ENCODE peak calls at places on chromosomes 1 and 21, in nine cellular contexts. One of them, this sample, is unnamed.

GRCh38 chr1:112395832-112396667 is at the start of gene CTTNBP2NL:
- DNase-seq in cardiac muscle cell: peak
- DNase-seq in CD4-positive, alpha-beta T cell: peak
- DNase-seq in Calu3: peak
- DNase-seq in heart right ventricle: peak
- DNase-seq in fibroblast of mammary gland: peak
- DNase-seq in right atrium auricular region: peak
- DNase-seq in heart left ventricle: peak
- DNase-seq in tibial artery: peak
- DNase-seq in this sample: peak

GRCh38 chr1:32349211-32349708 is 13.0 kb downstream of the FAM229A start:
- DNase-seq in cardiac muscle cell: peak
- DNase-seq in CD4-positive, alpha-beta T cell: no peak
- DNase-seq in Calu3: no peak
- DNase-seq in heart right ventricle: peak
- DNase-seq in fibroblast of mammary gland: peak
- DNase-seq in right atrium auricular region: no peak
- DNase-seq in heart left ventricle: peak
- DNase-seq in tibial artery: no peak
- DNase-seq in this sample: no peak

GRCh38 chr1:229596961-229597699 is 28.8 kb downstream of the TAF5L start:
- DNase-seq in cardiac muscle cell: peak
- DNase-seq in CD4-positive, alpha-beta T cell: no peak
- DNase-seq in Calu3: no peak
- DNase-seq in heart right ventricle: peak
- DNase-seq in fibroblast of mammary gland: peak
- DNase-seq in right atrium auricular region: peak
- DNase-seq in heart left ventricle: peak
- DNase-seq in tibial artery: peak
- DNase-seq in this sample: no peak

GRCh38 chr1:200362421-200362820 is 47.4 kb downstream of the ZNF281 start:
- DNase-seq in cardiac muscle cell: no peak
- DNase-seq in CD4-positive, alpha-beta T cell: no peak
- DNase-seq in Calu3: no peak
- DNase-seq in heart right ventricle: no peak
- DNase-seq in fibroblast of mammary gland: no peak
- DNase-seq in right atrium auricular region: no peak
- DNase-seq in heart left ventricle: no peak
- DNase-seq in tibial artery: no peak
- DNase-seq in this sample: no peak

GRCh38 chr1:204336642-204337041 is 23.1 kb downstream of the PLEKHA6 start:
- DNase-seq in cardiac muscle cell: no peak
- DNase-seq in CD4-positive, alpha-beta T cell: no peak
- DNase-seq in Calu3: no peak
- DNase-seq in heart right ventricle: no peak
- DNase-seq in fibroblast of mammary gland: no peak
- DNase-seq in right atrium auricular region: no peak
- DNase-seq in heart left ventricle: no peak
- DNase-seq in tibial artery: no peak
- DNase-seq in this sample: no peak

GRCh38 chr1:28110555-28110954 is 22.1 kb upstream of the EYA3 start:
- DNase-seq in cardiac muscle cell: no peak
- DNase-seq in CD4-positive, alpha-beta T cell: no peak
- DNase-seq in Calu3: no peak
- DNase-seq in heart right ventricle: no peak
- DNase-seq in fibroblast of mammary gland: peak
- DNase-seq in right atrium auricular region: no peak
- DNase-seq in heart left ventricle: no peak
- DNase-seq in tibial artery: no peak
- DNase-seq in this sample: no peak

GRCh38 chr1:232522189-232522588 is 107.7 kb downstream of the SIPA1L2 start:
- DNase-seq in cardiac muscle cell: no peak
- DNase-seq in CD4-positive, alpha-beta T cell: no peak
- DNase-seq in Calu3: no peak
- DNase-seq in heart right ventricle: no peak
- DNase-seq in fibroblast of mammary gland: no peak
- DNase-seq in right atrium auricular region: no peak
- DNase-seq in heart left ventricle: no peak
- DNase-seq in tibial artery: no peak
- DNase-seq in this sample: no peak

GRCh38 chr1:203751051-203751450 is 13.9 kb upstream of the LAX1 start:
- DNase-seq in cardiac muscle cell: peak
- DNase-seq in CD4-positive, alpha-beta T cell: no peak
- DNase-seq in Calu3: no peak
- DNase-seq in heart right ventricle: no peak
- DNase-seq in fibroblast of mammary gland: no peak
- DNase-seq in right atrium auricular region: no peak
- DNase-seq in heart left ventricle: no peak
- DNase-seq in tibial artery: no peak
- DNase-seq in this sample: no peak

GRCh38 chr1:30123896-30124295 is 599.5 kb downstream of the MATN1 start:
- DNase-seq in cardiac muscle cell: no peak
- DNase-seq in CD4-positive, alpha-beta T cell: no peak
- DNase-seq in Calu3: no peak
- DNase-seq in heart right ventricle: peak
- DNase-seq in fibroblast of mammary gland: no peak
- DNase-seq in right atrium auricular region: no peak
- DNase-seq in heart left ventricle: no peak
- DNase-seq in tibial artery: no peak
- DNase-seq in this sample: no peak

GRCh38 chr21:42850866-42851391 is 28.4 kb downstream of the WDR4 start:
- DNase-seq in cardiac muscle cell: no peak
- DNase-seq in CD4-positive, alpha-beta T cell: no peak
- DNase-seq in Calu3: peak
- DNase-seq in heart right ventricle: no peak
- DNase-seq in fibroblast of mammary gland: peak
- DNase-seq in right atrium auricular region: no peak
- DNase-seq in heart left ventricle: no peak
- DNase-seq in tibial artery: no peak
- DNase-seq in this sample: no peak

GRCh38 chr1:89995595-89996397 is 886 bp downstream of the ZNF326 start:
- DNase-seq in cardiac muscle cell: no peak
- DNase-seq in CD4-positive, alpha-beta T cell: no peak
- DNase-seq in Calu3: no peak
- DNase-seq in heart right ventricle: no peak
- DNase-seq in fibroblast of mammary gland: peak
- DNase-seq in right atrium auricular region: no peak
- DNase-seq in heart left ventricle: no peak
- DNase-seq in tibial artery: no peak
- DNase-seq in this sample: no peak

GRCh38 chr1:44822981-44823451 is 14.7 kb downstream of the BTBD19 start:
- DNase-seq in cardiac muscle cell: no peak
- DNase-seq in CD4-positive, alpha-beta T cell: peak
- DNase-seq in Calu3: no peak
- DNase-seq in heart right ventricle: peak
- DNase-seq in fibroblast of mammary gland: no peak
- DNase-seq in right atrium auricular region: no peak
- DNase-seq in heart left ventricle: peak
- DNase-seq in tibial artery: no peak
- DNase-seq in this sample: no peak

GRCh38 chr1:8516278-8516777 is 198.4 kb downstream of the SLC45A1 start:
- DNase-seq in cardiac muscle cell: no peak
- DNase-seq in CD4-positive, alpha-beta T cell: no peak
- DNase-seq in Calu3: no peak
- DNase-seq in heart right ventricle: no peak
- DNase-seq in fibroblast of mammary gland: no peak
- DNase-seq in right atrium auricular region: no peak
- DNase-seq in heart left ventricle: no peak
- DNase-seq in tibial artery: no peak
- DNase-seq in this sample: no peak

GRCh38 chr1:81312272-81312754 is 488.4 kb upstream of the ADGRL2 start:
- DNase-seq in cardiac muscle cell: no peak
- DNase-seq in CD4-positive, alpha-beta T cell: no peak
- DNase-seq in Calu3: no peak
- DNase-seq in heart right ventricle: no peak
- DNase-seq in fibroblast of mammary gland: no peak
- DNase-seq in right atrium auricular region: no peak
- DNase-seq in heart left ventricle: no peak
- DNase-seq in tibial artery: no peak
- DNase-seq in this sample: no peak

GRCh38 chr1:58251415-58252073 is 295.0 kb downstream of the OMA1 start:
- DNase-seq in cardiac muscle cell: peak
- DNase-seq in CD4-positive, alpha-beta T cell: no peak
- DNase-seq in Calu3: peak
- DNase-seq in heart right ventricle: no peak
- DNase-seq in fibroblast of mammary gland: peak
- DNase-seq in right atrium auricular region: no peak
- DNase-seq in heart left ventricle: no peak
- DNase-seq in tibial artery: no peak
- DNase-seq in this sample: no peak
- TF ChIP-seq CTCF in cardiac muscle cell: peak
- TF ChIP-seq CTCF in CD4-positive, alpha-beta T cell: no peak
- TF ChIP-seq CTCF in Calu3: no peak
- TF ChIP-seq CTCF in heart right ventricle: no peak
- TF ChIP-seq CTCF in fibroblast of mammary gland: peak
- TF ChIP-seq CTCF in right atrium auricular region: no peak
- TF ChIP-seq CTCF in heart left ventricle: peak
- TF ChIP-seq CTCF in tibial artery: no peak
- TF ChIP-seq CTCF in this sample: no peak

GRCh38 chr1:211923065-211923464 is 92.5 kb upstream of the LPGAT1 start:
- DNase-seq in cardiac muscle cell: no peak
- DNase-seq in CD4-positive, alpha-beta T cell: no peak
- DNase-seq in Calu3: no peak
- DNase-seq in heart right ventricle: no peak
- DNase-seq in fibroblast of mammary gland: no peak
- DNase-seq in right atrium auricular region: no peak
- DNase-seq in heart left ventricle: no peak
- DNase-seq in tibial artery: no peak
- DNase-seq in this sample: no peak

GRCh38 chr1:211921579-211922095 is 91.1 kb upstream of the LPGAT1 start:
- DNase-seq in cardiac muscle cell: no peak
- DNase-seq in CD4-positive, alpha-beta T cell: no peak
- DNase-seq in Calu3: no peak
- DNase-seq in heart right ventricle: no peak
- DNase-seq in fibroblast of mammary gland: no peak
- DNase-seq in right atrium auricular region: no peak
- DNase-seq in heart left ventricle: no peak
- DNase-seq in tibial artery: no peak
- DNase-seq in this sample: no peak

GRCh38 chr1:211920141-211920572 is 89.6 kb upstream of the LPGAT1 start:
- DNase-seq in cardiac muscle cell: peak
- DNase-seq in CD4-positive, alpha-beta T cell: no peak
- DNase-seq in Calu3: peak
- DNase-seq in heart right ventricle: peak
- DNase-seq in fibroblast of mammary gland: peak
- DNase-seq in right atrium auricular region: no peak
- DNase-seq in heart left ventricle: no peak
- DNase-seq in tibial artery: peak
- DNase-seq in this sample: no peak

GRCh38 chr1:211920602-211921226 is 90.2 kb upstream of the LPGAT1 start:
- DNase-seq in cardiac muscle cell: peak
- DNase-seq in CD4-positive, alpha-beta T cell: no peak
- DNase-seq in Calu3: no peak
- DNase-seq in heart right ventricle: no peak
- DNase-seq in fibroblast of mammary gland: peak
- DNase-seq in right atrium auricular region: no peak
- DNase-seq in heart left ventricle: no peak
- DNase-seq in tibial artery: no peak
- DNase-seq in this sample: no peak

GRCh38 chr1:211918665-211919414 is 88.3 kb upstream of the LPGAT1 start:
- DNase-seq in cardiac muscle cell: no peak
- DNase-seq in CD4-positive, alpha-beta T cell: no peak
- DNase-seq in Calu3: no peak
- DNase-seq in heart right ventricle: no peak
- DNase-seq in fibroblast of mammary gland: no peak
- DNase-seq in right atrium auricular region: no peak
- DNase-seq in heart left ventricle: no peak
- DNase-seq in tibial artery: no peak
- DNase-seq in this sample: no peak
- TF ChIP-seq CTCF in cardiac muscle cell: no peak
- TF ChIP-seq CTCF in CD4-positive, alpha-beta T cell: no peak
- TF ChIP-seq CTCF in Calu3: no peak
- TF ChIP-seq CTCF in heart right ventricle: no peak
- TF ChIP-seq CTCF in fibroblast of mammary gland: no peak
- TF ChIP-seq CTCF in right atrium auricular region: no peak
- TF ChIP-seq CTCF in heart left ventricle: no peak
- TF ChIP-seq CTCF in tibial artery: no peak
- TF ChIP-seq CTCF in this sample: no peak

GRCh38 chr1:116878804-116879477 is 30.8 kb upstream of the PTGFRN start:
- DNase-seq in cardiac muscle cell: peak
- DNase-seq in CD4-positive, alpha-beta T cell: no peak
- DNase-seq in Calu3: no peak
- DNase-seq in heart right ventricle: peak
- DNase-seq in fibroblast of mammary gland: peak
- DNase-seq in right atrium auricular region: no peak
- DNase-seq in heart left ventricle: peak
- DNase-seq in tibial artery: peak
- DNase-seq in this sample: peak
- TF ChIP-seq CTCF in cardiac muscle cell: no peak
- TF ChIP-seq CTCF in CD4-positive, alpha-beta T cell: no peak
- TF ChIP-seq CTCF in Calu3: no peak
- TF ChIP-seq CTCF in heart right ventricle: no peak
- TF ChIP-seq CTCF in fibroblast of mammary gland: no peak
- TF ChIP-seq CTCF in right atrium auricular region: no peak
- TF ChIP-seq CTCF in heart left ventricle: no peak
- TF ChIP-seq CTCF in tibial artery: no peak
- TF ChIP-seq CTCF in this sample: no peak

GRCh38 chr1:186811892-186812291 is 16.9 kb upstream of the PLA2G4A start:
- DNase-seq in cardiac muscle cell: no peak
- DNase-seq in CD4-positive, alpha-beta T cell: no peak
- DNase-seq in Calu3: no peak
- DNase-seq in heart right ventricle: no peak
- DNase-seq in fibroblast of mammary gland: no peak
- DNase-seq in right atrium auricular region: no peak
- DNase-seq in heart left ventricle: no peak
- DNase-seq in tibial artery: no peak
- DNase-seq in this sample: no peak

GRCh38 chr1:186804669-186805068 is 24.1 kb upstream of the PLA2G4A start:
- DNase-seq in cardiac muscle cell: no peak
- DNase-seq in CD4-positive, alpha-beta T cell: no peak
- DNase-seq in Calu3: no peak
- DNase-seq in heart right ventricle: no peak
- DNase-seq in fibroblast of mammary gland: no peak
- DNase-seq in right atrium auricular region: no peak
- DNase-seq in heart left ventricle: no peak
- DNase-seq in tibial artery: no peak
- DNase-seq in this sample: no peak

GRCh38 chr1:186807162-186807561 is 21.6 kb upstream of the PLA2G4A start:
- DNase-seq in cardiac muscle cell: no peak
- DNase-seq in CD4-positive, alpha-beta T cell: no peak
- DNase-seq in Calu3: no peak
- DNase-seq in heart right ventricle: no peak
- DNase-seq in fibroblast of mammary gland: no peak
- DNase-seq in right atrium auricular region: no peak
- DNase-seq in heart left ventricle: no peak
- DNase-seq in tibial artery: no peak
- DNase-seq in this sample: no peak

GRCh38 chr1:186802388-186802787 is 26.4 kb upstream of the PLA2G4A start:
- DNase-seq in cardiac muscle cell: no peak
- DNase-seq in CD4-positive, alpha-beta T cell: no peak
- DNase-seq in Calu3: no peak
- DNase-seq in heart right ventricle: no peak
- DNase-seq in fibroblast of mammary gland: no peak
- DNase-seq in right atrium auricular region: no peak
- DNase-seq in heart left ventricle: no peak
- DNase-seq in tibial artery: no peak
- DNase-seq in this sample: no peak

DNA sequence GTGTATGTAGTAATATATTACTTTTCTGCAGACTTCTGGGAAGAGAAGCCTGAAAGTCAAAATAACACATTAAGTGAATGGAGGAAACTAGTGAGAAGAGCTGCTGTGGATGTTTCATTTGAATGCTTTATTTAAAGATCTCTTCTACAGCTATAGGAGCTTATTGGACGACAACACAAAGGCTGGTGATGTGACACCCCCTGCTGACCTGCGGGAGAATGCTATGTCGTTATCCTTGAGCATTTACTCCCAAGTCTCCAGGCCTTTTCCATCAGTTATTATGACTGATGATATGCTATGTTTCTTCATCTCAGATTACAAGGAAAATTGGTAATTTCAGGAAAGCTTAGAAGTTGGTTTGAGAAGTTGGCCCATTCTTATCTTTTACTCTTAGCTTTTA is 22.3 kb upstream of the PLA2G4A start:
- DNase-seq in cardiac muscle cell: peak
- DNase-seq in CD4-positive, alpha-beta T cell: no peak
- DNase-seq in Calu3: peak
- DNase-seq in heart right ventricle: peak
- DNase-seq in fibroblast of mammary gland: peak
- DNase-seq in right atrium auricular region: no peak
- DNase-seq in heart left ventricle: no peak
- DNase-seq in tibial artery: no peak
- DNase-seq in this sample: no peak
- TF ChIP-seq CTCF in cardiac muscle cell: peak
- TF ChIP-seq CTCF in CD4-positive, alpha-beta T cell: no peak
- TF ChIP-seq CTCF in Calu3: peak
- TF ChIP-seq CTCF in heart right ventricle: peak
- TF ChIP-seq CTCF in fibroblast of mammary gland: no peak
- TF ChIP-seq CTCF in right atrium auricular region: no peak
- TF ChIP-seq CTCF in heart left ventricle: peak
- TF ChIP-seq CTCF in tibial artery: no peak
- TF ChIP-seq CTCF in this sample: no peak